ENCODE peak calls at places on chromosomes 11 and 22, in eight cellular contexts. I is NCI-H345; T is SW480; O is nephron progenitor cell; R is cardiac muscle cell; P is activated CD4-positive, CD25-positive, alpha-beta regulatory T cell treated with anti-CD3 and anti-CD28 coated beads, Interleukin-2, amount 50 U/mL, for 16 hours; H is HFFc6; D is hepatic stellate cell. C is an unnamed sample.
A peak's percentile ranks its signal among the peaks of the same experiment; 100 is the strongest.

GRCh38 chr11:30406978-30407762 is 84.3 kb downstream of the ARL14EP start:
- DNase-seq in I (peak; percentile 0), T (no peak), O (no peak), R (no peak), P (no peak), H (no peak), D (no peak), C (no peak)

GRCh38 chr11:117187007-117187406 is 8.5 kb downstream of the SIDT2 start:
- DNase-seq in I (no peak), T (no peak), O (no peak), R (no peak), P (no peak), H (no peak), D (no peak), C (peak; percentile 10)

GRCh38 chr11:116993599-116993998 is 104.6 kb downstream of the SIK3 start:
- DNase-seq in I (peak; percentile 26), T (no peak), O (no peak), R (peak; percentile 57), P (no peak), H (no peak), D (no peak), C (no peak)

GRCh38 chr11:130882138-130882551 is 34.1 kb downstream of the SNX19 start:
- DNase-seq in I (no peak), T (no peak), O (no peak), R (no peak), P (no peak), H (no peak), D (no peak), C (no peak)

GRCh38 chr11:88454881-88455280 is 117.3 kb upstream of the CTSC start:
- DNase-seq in I (no peak), T (no peak), O (no peak), R (no peak), P (no peak), H (peak; percentile 25), D (no peak), C (no peak)

GRCh38 chr11:76188873-76189272 is 17.4 kb downstream of the WNT11 start:
- DNase-seq in I (no peak), T (no peak), O (no peak), R (no peak), P (no peak), H (no peak), D (no peak), C (no peak)

GRCh38 chr22:20983081-20983745 is 1.1 kb downstream of the LZTR1 start:
- DNase-seq in I (no peak), T (no peak), O (no peak), R (no peak), P (no peak), H (no peak), D (no peak), C (no peak)

GRCh38 chr22:43553451-43554258 is 141.8 kb downstream of the MPPED1 start:
- DNase-seq in I (no peak), T (no peak), O (no peak), R (no peak), P (no peak), H (no peak), D (no peak), C (no peak)

GRCh38 chr11:21505070-21505469 is 687.8 kb upstream of the ANO5 start:
- DNase-seq in I (no peak), T (no peak), O (no peak), R (no peak), P (no peak), H (no peak), D (no peak), C (no peak)

GRCh38 chr11:47797633-47798032 is 30.5 kb upstream of the FNBP4 start:
- DNase-seq in I (no peak), T (peak; percentile 13), O (no peak), R (peak; percentile 81), P (peak; percentile 8), H (peak; percentile 74), D (peak; percentile 5), C (no peak)

GRCh38 chr11:19691815-19692214 is 20.8 kb upstream of the NAV2 start:
- DNase-seq in I (no peak), T (no peak), O (no peak), R (no peak), P (no peak), H (no peak), D (no peak), C (no peak)

GRCh38 chr11:67382481-67383136 is 9.2 kb upstream of the RAD9A start:
- DNase-seq in I (peak; percentile 44), T (peak; percentile 72), O (peak; percentile 84), R (peak; percentile 82), P (peak; percentile 70), H (peak; percentile 66), D (peak; percentile 83), C (peak; percentile 91)

GRCh38 chr22:28252539-28252938 is 333.5 kb upstream of the PITPNB start:
- DNase-seq in I (no peak), T (no peak), O (no peak), R (no peak), P (no peak), H (no peak), D (no peak), C (no peak)

GRCh38 chr22:37930270-37930951 is 23.0 kb downstream of the C22orf23 start:
- DNase-seq in I (no peak), T (no peak), O (no peak), R (peak; percentile 29), P (no peak), H (peak; percentile 14), D (peak; percentile 77), C (no peak)

GRCh38 chr11:46457659-46458058 is 66.1 kb upstream of the CHRM4 start:
- DNase-seq in I (no peak), T (no peak), O (no peak), R (peak; percentile 54), P (no peak), H (no peak), D (no peak), C (no peak)

GRCh38 chr11:111718436-111719325 is 47.5 kb downstream of the PPP2R1B start:
- DNase-seq in I (no peak), T (no peak), O (no peak), R (peak; percentile 52), P (no peak), H (peak; percentile 57), D (no peak), C (no peak)

GRCh38 chr22:23306438-23306921 is 126.2 kb downstream of the BCR start:
- DNase-seq in I (no peak), T (no peak), O (no peak), R (peak; percentile 86), P (no peak), H (peak; percentile 52), D (peak; percentile 72), C (no peak)

GRCh38 chr11:14310696-14311095 is 48.3 kb downstream of the RRAS2 start:
- DNase-seq in I (no peak), T (no peak), O (no peak), R (peak; percentile 43), P (no peak), H (no peak), D (no peak), C (no peak)

GRCh38 chr22:37329239-37330140 is 47.2 kb downstream of the CYTH4 start:
- DNase-seq in I (no peak), T (no peak), O (no peak), R (no peak), P (no peak), H (peak; percentile 74), D (no peak), C (no peak)

GRCh38 chr22:45441158-45441557 is 27.7 kb downstream of the RIBC2 start:
- DNase-seq in I (peak; percentile 55), T (peak; percentile 78), O (peak; percentile 53), R (peak; percentile 72), P (no peak), H (peak; percentile 58), D (peak; percentile 71), C (peak; percentile 18)

GRCh38 chr11:11992257-11992690 is 16.2 kb downstream of the DKK3 start:
- DNase-seq in I (no peak), T (peak; percentile 73), O (no peak), R (no peak), P (no peak), H (no peak), D (no peak), C (no peak)

GRCh38 chr22:36755316-36755715 is 20.6 kb downstream of the IFT27 start:
- DNase-seq in I (no peak), T (no peak), O (no peak), R (no peak), P (no peak), H (no peak), D (no peak), C (no peak)

GRCh38 chr11:28447226-28447625 is 339.0 kb downstream of the METTL15 start:
- DNase-seq in I (no peak), T (no peak), O (no peak), R (peak; percentile 55), P (no peak), H (peak; percentile 72), D (peak; percentile 21), C (no peak)

GRCh38 chr11:35802221-35802620 is 139.6 kb downstream of the TRIM44 start:
- DNase-seq in I (no peak), T (no peak), O (no peak), R (no peak), P (no peak), H (no peak), D (no peak), C (no peak)

GRCh38 chr22:26483439-26484359 is at the start of the genes HPS4 and SRRD:
- DNase-seq in I (peak; percentile 88), T (peak; percentile 86), O (peak; percentile 95), R (peak; percentile 94), P (peak; percentile 89), H (peak; percentile 81), D (peak; percentile 91), C (peak; percentile 96)

GRCh38 chr11:45178890-45179663 is 32.6 kb downstream of the PRDM11 start:
- DNase-seq in I (no peak), T (peak; percentile 14), O (no peak), R (peak; percentile 59), P (no peak), H (peak; percentile 57), D (peak; percentile 49), C (no peak)

GRCh38 chr11:46121724-46122477 is 647 bp upstream of the PHF21A start:
- DNase-seq in I (peak; percentile 91), T (peak; percentile 94), O (peak; percentile 82), R (peak; percentile 96), P (peak; percentile 44), H (peak; percentile 86), D (peak; percentile 75), C (peak; percentile 79)

GRCh38 chr11:82967381-82967780 is 65.8 kb downstream of the DDIAS start:
- DNase-seq in I (no peak), T (no peak), O (no peak), R (no peak), P (no peak), H (no peak), D (no peak), C (no peak)

GRCh38 chr11:88709567-88709966 is 356.2 kb downstream of the GRM5 start:
- DNase-seq in I (no peak), T (no peak), O (no peak), R (no peak), P (no peak), H (no peak), D (no peak), C (no peak)

GRCh38 chr11:16001899-16002426 is 354.4 kb downstream of the SOX6 start:
- DNase-seq in I (peak; percentile 90), T (peak; percentile 98), O (no peak), R (peak; percentile 94), P (no peak), H (peak; percentile 83), D (peak; percentile 4), C (no peak)

GRCh38 chr11:69298778-69299461 is 5.0 kb downstream of the MYEOV start:
- DNase-seq in I (no peak), T (peak; percentile 35), O (no peak), R (no peak), P (no peak), H (peak; percentile 53), D (peak; percentile 66), C (no peak)

GRCh38 chr22:43226368-43226979 is 39.5 kb upstream of the TTLL12 start:
- DNase-seq in I (no peak), T (peak; percentile 49), O (peak; percentile 70), R (peak; percentile 54), P (no peak), H (peak; percentile 30), D (no peak), C (no peak)

GRCh38 chr22:28955817-28956216 is 72.4 kb downstream of the ZNRF3 start:
- DNase-seq in I (no peak), T (peak; percentile 82), O (no peak), R (no peak), P (peak; percentile 4), H (no peak), D (no peak), C (no peak)

GRCh38 chr22:20396639-20397038 is 2.7 kb downstream of the ZNF74 start:
- DNase-seq in I (no peak), T (no peak), O (no peak), R (peak; percentile 22), P (no peak), H (no peak), D (no peak), C (no peak)